ENCODE peak calls at places on chromosome 2, in ten cellular contexts. N, S, J, E, W, Z, H, Q, A and C are unnamed samples.

GRCh38 chr2:233118601-233119000 is 58.5 kb downstream of the INPP5D start:
- DNase-seq in N (no peak), S (no peak), J (no peak), E (no peak), W (no peak), Z (no peak), H (no peak), Q (no peak), A (no peak), C (no peak)

GRCh38 chr2:81234711-81235110 is 930.2 kb upstream of the LRRTM1 start:
- DNase-seq in N (no peak), S (no peak), J (no peak), E (no peak), W (no peak), Z (no peak), H (no peak), Q (no peak), A (no peak), C (no peak)

GRCh38 chr2:84969511-84970265 is 1.3 kb upstream of the KCMF1 start:
- DNase-seq in N (no peak), S (peak), J (peak), E (no peak), W (no peak), Z (no peak), H (peak), Q (peak), A (no peak), C (no peak)

GRCh38 chr2:222434204-222434603 is 9.9 kb downstream of the SGPP2 start:
- DNase-seq in N (no peak), S (no peak), J (no peak), E (no peak), W (no peak), Z (no peak), H (no peak), Q (no peak), A (no peak), C (no peak)

GRCh38 chr2:105317937-105318336 is 11.6 kb downstream of the TGFBRAP1 start:
- DNase-seq in N (no peak), S (peak), J (no peak), E (no peak), W (no peak), Z (no peak), H (no peak), Q (no peak), A (no peak), C (no peak)

GRCh38 chr2:25982273-25982967 is at the start of gene KIF3C:
- DNase-seq in N (peak), S (peak), J (peak), E (peak), W (no peak), Z (peak), H (peak), Q (peak), A (peak), C (peak)

GRCh38 chr2:41998201-41998781 is 49.5 kb upstream of the PKDCC start:
- DNase-seq in N (no peak), S (no peak), J (no peak), E (no peak), W (no peak), Z (no peak), H (no peak), Q (no peak), A (no peak), C (no peak)

GRCh38 chr2:75199428-75200011 is at the start of gene TACR1:
- DNase-seq in N (no peak), S (peak), J (peak), E (peak), W (peak), Z (peak), H (peak), Q (peak), A (peak), C (peak)

GRCh38 chr2:31675485-31675901 is 94.8 kb upstream of the SRD5A2 start:
- DNase-seq in N (no peak), S (no peak), J (no peak), E (no peak), W (no peak), Z (no peak), H (no peak), Q (no peak), A (no peak), C (no peak)

GRCh38 chr2:38991899-38992298 is 102.2 kb downstream of the ARHGEF33 start:
- DNase-seq in N (no peak), S (no peak), J (no peak), E (no peak), W (no peak), Z (peak), H (no peak), Q (no peak), A (no peak), C (no peak)

GRCh38 chr2:171966688-171967087 is 33.1 kb upstream of the METAP1D start:
- DNase-seq in N (no peak), S (no peak), J (no peak), E (no peak), W (no peak), Z (no peak), H (no peak), Q (no peak), A (no peak), C (no peak)

GRCh38 chr2:11092693-11093335 is 62.5 kb upstream of the SLC66A3 start:
- DNase-seq in N (no peak), S (no peak), J (no peak), E (no peak), W (no peak), Z (no peak), H (no peak), Q (no peak), A (no peak), C (no peak)

GRCh38 chr2:197786010-197786877 is 1.1 kb upstream of the BOLL start:
- DNase-seq in N (no peak), S (no peak), J (peak), E (no peak), W (no peak), Z (no peak), H (peak), Q (no peak), A (no peak), C (no peak)

GRCh38 chr2:85886585-85886984 is 2.2 kb downstream of the ST3GAL5 start:
- DNase-seq in N (peak), S (peak), J (peak), E (no peak), W (peak), Z (peak), H (peak), Q (no peak), A (no peak), C (peak)

GRCh38 chr2:160394153-160394552 is 99.5 kb downstream of the RBMS1 start:
- DNase-seq in N (peak), S (no peak), J (no peak), E (no peak), W (no peak), Z (no peak), H (no peak), Q (no peak), A (no peak), C (no peak)

GRCh38 chr2:206250041-206250897 is 24.2 kb upstream of the ZDBF2 start:
- DNase-seq in N (no peak), S (peak), J (peak), E (no peak), W (no peak), Z (no peak), H (peak), Q (no peak), A (no peak), C (no peak)

GRCh38 chr2:60550151-60550983 is 3.1 kb downstream of the BCL11A start:
- DNase-seq in N (peak), S (peak), J (peak), E (peak), W (peak), Z (peak), H (peak), Q (peak), A (peak), C (peak)

GRCh38 chr2:120817136-120817955 is 81.7 kb downstream of the GLI2 start:
- DNase-seq in N (no peak), S (no peak), J (no peak), E (no peak), W (no peak), Z (no peak), H (no peak), Q (no peak), A (no peak), C (no peak)

GRCh38 chr2:237603718-237604362 is 13.3 kb upstream of the RAB17 start:
- DNase-seq in N (peak), S (peak), J (peak), E (no peak), W (peak), Z (peak), H (peak), Q (no peak), A (no peak), C (peak)

GRCh38 chr2:221549143-221549542 is 23.0 kb downstream of the EPHA4 start:
- DNase-seq in N (no peak), S (peak), J (peak), E (no peak), W (no peak), Z (no peak), H (no peak), Q (no peak), A (no peak), C (no peak)

GRCh38 chr2:10278029-10278762 is 24.5 kb upstream of the HPCAL1 start:
- DNase-seq in N (peak), S (peak), J (peak), E (no peak), W (no peak), Z (peak), H (peak), Q (no peak), A (no peak), C (peak)

GRCh38 chr2:6069354-6069753 is 377.2 kb downstream of the SOX11 start:
- DNase-seq in N (no peak), S (peak), J (no peak), E (no peak), W (no peak), Z (no peak), H (no peak), Q (peak), A (no peak), C (no peak)

GRCh38 chr2:36587091-36587490 is 10.9 kb downstream of the FEZ2 start:
- DNase-seq in N (no peak), S (no peak), J (no peak), E (no peak), W (no peak), Z (no peak), H (peak), Q (no peak), A (no peak), C (peak)

GRCh38 chr2:238238766-238239551 is 879 bp downstream of the HES6 start:
- DNase-seq in N (no peak), S (no peak), J (no peak), E (no peak), W (no peak), Z (no peak), H (peak), Q (peak), A (no peak), C (no peak)

GRCh38 chr2:239025081-239025801 is 177.4 kb downstream of the TWIST2 start:
- DNase-seq in N (no peak), S (peak), J (peak), E (no peak), W (peak), Z (no peak), H (peak), Q (no peak), A (no peak), C (peak)

GRCh38 chr2:221571108-221571390 is 1.1 kb downstream of the EPHA4 start:
- DNase-seq in N (no peak), S (peak), J (peak), E (no peak), W (no peak), Z (no peak), H (no peak), Q (no peak), A (no peak), C (no peak)

GRCh38 chr2:160752475-160753330 is 259.1 kb upstream of the RBMS1 start:
- DNase-seq in N (no peak), S (peak), J (peak), E (peak), W (peak), Z (peak), H (peak), Q (no peak), A (no peak), C (no peak)

GRCh38 chr2:74554821-74555531 is 456 bp downstream of the DOK1 start:
- DNase-seq in N (no peak), S (peak), J (peak), E (no peak), W (no peak), Z (no peak), H (peak), Q (peak), A (no peak), C (no peak)

GRCh38 chr2:17935242-17935885 is 56.9 kb downstream of the KCNS3 start:
- DNase-seq in N (no peak), S (no peak), J (no peak), E (no peak), W (no peak), Z (no peak), H (no peak), Q (no peak), A (no peak), C (no peak)